ENCODE peak calls at places on chromosomes 6 and 20, in seven cellular contexts. J is M059J; W is lung; K is AG10803; X is CD4-positive, alpha-beta T cell; P is AG09309; D is stimulated activated CD4-positive, alpha-beta T cell treated with anti-CD3 and anti-CD28 coated beads, Interleukin-4, amount 100 ng/mL, for 1 hour. Q is an unnamed sample.

GRCh38 chr6:10838794-10839333 is 525 bp upstream of the MAK start:
- DNase-seq in D (no peak), W (no peak), K (no peak), X (no peak), J (no peak), P (no peak), Q (no peak)

GRCh38 chr20:46446851-46447250 is 40.4 kb upstream of the ELMO2 start:
- DNase-seq in X (no peak), D (no peak), W (no peak), J (no peak), K (no peak), P (no peak), Q (no peak)

GRCh38 chr6:14066782-14067406 is 50.7 kb upstream of the CD83 start:
- DNase-seq in W (no peak), K (peak; percentile 78), P (no peak), X (no peak), J (peak; percentile 88), D (no peak), Q (peak; percentile 73)

GRCh38 chr6:31620586-31621319 is at the start of gene PRRC2A:
- DNase-seq in J (no peak), W (no peak), D (peak; percentile 93), K (no peak), X (peak; percentile 74), P (no peak), Q (no peak)

GRCh38 chr6:135135835-135136234 is 45.3 kb upstream of the MYB start:
- DNase-seq in X (no peak), J (no peak), K (no peak), P (no peak), D (no peak), W (no peak), Q (no peak)

GRCh38 chr6:85865665-85866372 is 223.1 kb upstream of the SYNCRIP start:
- DNase-seq in X (no peak), K (peak; percentile 56), W (no peak), P (peak; percentile 23), J (peak; percentile 89), D (no peak), Q (peak; percentile 77)

GRCh38 chr20:50230871-50231270 is 40.2 kb downstream of the CEBPB start:
- DNase-seq in W (no peak), J (no peak), X (no peak), D (no peak), K (no peak), P (no peak), Q (no peak)

GRCh38 chr6:32885698-32886286 is 31.8 kb downstream of the PSMB9 start:
- DNase-seq in D (no peak), K (peak; percentile 73), P (no peak), J (peak; percentile 82), W (no peak), X (no peak), Q (peak; percentile 40)

GRCh38 chr6:89117285-89118108 is at the start of gene SRSF12:
- DNase-seq in J (peak; percentile 17), X (peak; percentile 13), P (no peak), K (peak; percentile 26), W (peak; percentile 39), D (peak; percentile 43), Q (peak; percentile 39)